ENCODE peak calls at places on chromosomes 12 and 14, in nine cellular contexts. X is adrenal gland, W is OCI-LY7, M is IMR-90, G is spleen, A is SK-N-SH, E is tibial nerve, F is cardiac muscle cell, P is psoas muscle. Z is an unnamed sample.

GRCh38 chr14:81613341-81614045 is 79.8 kb upstream of the SEL1L start:
- DNase-seq in P (no peak), A (no peak), W (no peak), F (no peak), X (no peak), E (no peak), M (no peak), G (no peak), Z (no peak)

GRCh38 chr12:1839956-1840550 is 19.7 kb downstream of the LRTM2 start:
- DNase-seq in M (no peak), W (no peak), X (no peak), F (no peak), A (no peak), P (no peak), G (no peak), E (no peak), Z (no peak)

GRCh38 chr12:26276709-26277108 is 81.3 kb downstream of the SSPN start:
- DNase-seq in A (no peak), W (no peak), P (no peak), G (no peak), F (no peak), E (no peak), X (no peak), M (no peak), Z (no peak)

GRCh38 chr12:15979096-15980091 is 68.3 kb downstream of the DERA start:
- DNase-seq in X (no peak), G (no peak), E (no peak), P (no peak), W (no peak), A (peak; percentile 45), M (peak; percentile 93), F (peak; percentile 74), Z (peak; percentile 19)

GRCh38 chr12:70044170-70044569 is 199.1 kb upstream of the CNOT2 start:
- DNase-seq in M (no peak), G (no peak), P (no peak), E (no peak), X (no peak), A (no peak), W (no peak), F (peak; percentile 36), Z (no peak)

GRCh38 chr14:100526632-100527031 is 60.6 kb downstream of the BEGAIN start:
- DNase-seq in W (no peak), P (no peak), M (peak; percentile 18), E (peak; percentile 3), X (no peak), G (peak; percentile 32), F (no peak), A (no peak), Z (peak; percentile 5)

GRCh38 chr14:22555573-22556011 is 33.4 kb downstream of the DAD1 start:
- DNase-seq in W (peak; percentile 58), G (no peak), X (no peak), E (no peak), F (no peak), M (peak; percentile 52), P (no peak), A (no peak), Z (no peak)

GRCh38 chr12:1927751-1928351 is 9.4 kb upstream of the CACNA2D4 start:
- DNase-seq in M (no peak), E (no peak), W (no peak), X (no peak), A (peak; percentile 23), G (peak; percentile 73), F (peak; percentile 80), P (no peak), Z (no peak)

GRCh38 chr12:100445081-100445481 is 28.6 kb upstream of the NR1H4 start:
- DNase-seq in X (no peak), E (no peak), G (no peak), P (no peak), A (no peak), M (no peak), F (peak; percentile 39), W (no peak), Z (no peak)

GRCh38 chr14:58299665-58300202 is 1.4 kb downstream of the ARID4A start:
- DNase-seq in X (no peak), A (no peak), E (peak; percentile 22), F (peak; percentile 14), G (no peak), M (no peak), P (no peak), W (peak; percentile 33), Z (peak; percentile 19)

GRCh38 chr14:95281560-95282176 is 38.0 kb downstream of the CLMN start:
- DNase-seq in F (no peak), M (no peak), W (no peak), X (no peak), A (no peak), E (no peak), P (no peak), G (no peak), Z (no peak)

GRCh38 chr14:85124896-85125295 is 405.0 kb upstream of the FLRT2 start:
- DNase-seq in F (peak; percentile 11), W (no peak), M (no peak), P (no peak), E (no peak), G (no peak), A (no peak), X (no peak), Z (no peak)

GRCh38 chr12:114625294-114625851 is 58.6 kb downstream of the TBX3 start:
- DNase-seq in G (no peak), F (peak; percentile 78), W (peak; percentile 56), M (peak; percentile 72), P (no peak), A (peak; percentile 68), E (no peak), X (peak; percentile 54), Z (peak; percentile 57)

DNA sequence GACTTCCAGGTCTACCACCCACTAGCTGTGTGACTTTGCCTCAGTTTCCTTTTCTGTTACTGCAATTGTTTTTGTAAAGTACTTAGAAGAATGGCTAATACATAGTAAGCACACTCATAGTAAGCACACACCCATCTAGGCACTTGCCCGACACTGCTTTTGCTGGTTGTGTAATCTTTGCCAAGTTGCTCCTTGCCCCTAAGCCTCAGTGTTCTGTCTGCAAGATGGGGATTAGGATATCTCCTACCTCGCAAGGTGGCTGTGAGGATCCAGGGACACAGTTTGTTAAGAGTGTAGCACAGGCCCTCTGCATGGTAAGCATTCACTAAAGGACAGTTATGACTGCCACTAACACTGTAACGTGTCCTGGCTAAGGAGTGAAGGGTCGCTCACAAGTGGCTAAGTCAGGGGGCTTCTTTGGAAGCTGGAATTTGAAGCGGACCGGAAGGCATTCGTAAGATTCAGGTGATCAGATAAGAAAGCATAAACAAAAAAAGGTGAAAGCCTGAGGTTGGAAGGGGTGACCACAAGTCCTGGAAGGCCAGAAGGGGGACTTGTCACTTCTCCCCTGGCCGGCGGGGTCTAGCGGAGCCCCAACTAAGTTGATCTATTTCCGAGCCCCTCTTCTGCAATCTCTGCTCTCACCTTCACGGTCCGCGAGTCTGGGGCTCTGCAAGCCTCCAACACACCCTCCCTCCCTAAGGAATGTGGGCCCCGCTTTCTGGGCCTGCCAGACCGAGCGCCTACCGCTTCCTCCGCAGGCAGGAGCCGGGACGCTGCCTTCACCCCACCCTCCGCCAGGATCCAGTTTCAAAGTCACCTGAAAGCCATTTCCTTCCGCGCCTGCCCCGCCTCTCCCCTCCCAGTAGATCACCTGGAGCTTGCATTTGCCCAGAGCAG is 1.5 kb upstream of the PLEKHG3 start:
- DNase-seq in X (no peak), M (no peak), P (no peak), G (peak; percentile 77), A (no peak), F (no peak), W (no peak), E (no peak), Z (no peak)
- H3K27ac ChIP-seq in X (no peak overlapping the region), M (no peak overlapping the region), P (no peak overlapping the region), G (no peak overlapping the region), A (no peak overlapping the region), F (no peak overlapping the region), W (no peak overlapping the region), E (peak overlapping the region; percentile 47), Z (no peak overlapping the region)

GRCh38 chr12:4290011-4290790 is 16.6 kb downstream of the CCND2 start:
- DNase-seq in E (no peak), M (no peak), P (no peak), A (no peak), F (no peak), G (no peak), W (no peak), X (no peak), Z (no peak)

GRCh38 chr12:4296749-4297148 is 23.2 kb downstream of the CCND2 start:
- DNase-seq in W (no peak), F (no peak), P (no peak), A (no peak), X (no peak), M (no peak), G (no peak), E (no peak), Z (no peak)

GRCh38 chr12:4293942-4294505 is 20.5 kb downstream of the CCND2 start:
- DNase-seq in A (no peak), X (no peak), E (no peak), F (no peak), W (no peak), G (no peak), P (no peak), M (no peak), Z (peak; percentile 82)

GRCh38 chr12:4292266-4293063 is 18.9 kb downstream of the CCND2 start:
- DNase-seq in W (no peak), F (no peak), G (no peak), X (no peak), E (no peak), A (no peak), M (no peak), P (no peak), Z (no peak)

DNA sequence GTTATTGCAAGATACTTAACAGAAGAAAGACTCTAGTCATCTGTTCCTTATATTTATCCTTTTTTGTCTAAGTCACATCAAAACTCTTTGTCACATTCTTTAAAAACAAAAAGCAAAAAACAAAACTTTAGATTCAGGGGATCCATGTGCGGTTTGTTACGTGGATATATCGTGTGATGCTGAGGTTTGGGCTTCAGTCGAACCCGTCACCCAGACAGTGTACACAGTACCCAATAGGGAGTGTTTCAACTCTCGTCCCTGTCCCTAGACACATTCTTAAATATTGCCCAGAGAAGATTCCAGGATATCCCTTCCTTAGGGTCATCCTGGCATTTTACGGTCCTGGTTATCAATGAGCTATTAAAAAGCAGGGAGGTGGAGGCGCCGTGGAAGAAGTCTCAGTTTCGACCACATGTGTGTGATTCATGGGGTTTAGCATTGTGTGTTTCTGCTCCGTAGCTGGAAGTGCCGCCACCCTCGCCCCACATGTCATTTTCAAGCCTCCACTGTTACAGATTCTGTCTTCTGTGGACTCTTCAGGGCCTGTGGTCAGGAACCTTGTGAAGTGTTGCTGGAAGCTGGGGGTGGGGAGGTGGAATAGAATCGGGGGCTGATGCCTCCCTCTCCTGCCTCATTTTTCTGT is 19.9 kb downstream of the CCND2 start:
- DNase-seq in W (no peak), A (no peak), X (no peak), M (no peak), G (no peak), E (no peak), F (no peak), P (no peak), Z (no peak)
- H3K27ac ChIP-seq in W (no peak overlapping the region), A (no peak overlapping the region), X (no peak overlapping the region), M (no peak overlapping the region), G (no peak overlapping the region), E (no peak overlapping the region), F (no peak overlapping the region), P (no peak overlapping the region), Z (peak overlapping the region; percentile 83)

GRCh38 chr14:105144231-105144665 is 24.3 kb downstream of the JAG2 start:
- DNase-seq in P (no peak), G (peak; percentile 58), M (no peak), X (no peak), A (no peak), W (no peak), E (no peak), F (no peak), Z (peak; percentile 4)
- H3K27ac ChIP-seq in P (no peak overlapping the region), G (no peak overlapping the region), M (no peak overlapping the region), X (no peak overlapping the region), A (no peak overlapping the region), W (no peak overlapping the region), E (no peak overlapping the region), F (no peak overlapping the region), Z (no peak overlapping the region)

GRCh38 chr14:33685698-33686097 is 265.2 kb downstream of the EGLN3 start:
- DNase-seq in X (no peak), E (no peak), A (no peak), W (no peak), F (no peak), P (no peak), G (no peak), M (no peak), Z (no peak)
- H3K27ac ChIP-seq in X (no peak overlapping the region), E (no peak overlapping the region), A (peak overlapping the region; percentile 91), W (no peak overlapping the region), F (no peak overlapping the region), P (no peak overlapping the region), G (no peak overlapping the region), M (no peak overlapping the region), Z (no peak overlapping the region)